ENCODE peak calls at places on chromosomes 16 and 17, in four cellular contexts. Y is thoracic aorta, U is right atrium auricular region, T is foreskin fibroblast. M is an unnamed sample.

GRCh38 chr16:62240722-62241121 is 204.5 kb upstream of the CDH8 start:
- DNase-seq in Y (no peak), U (no peak), T (no peak), M (no peak)

GRCh38 chr16:53465606-53466290 is 31.5 kb downstream of the RBL2 start:
- DNase-seq in Y (no peak), U (no peak), T (peak; percentile 67), M (no peak)

GRCh38 chr16:56226187-56226586 is 34.9 kb downstream of the GNAO1 start:
- DNase-seq in Y (no peak), U (peak; percentile 75), T (no peak), M (no peak)

GRCh38 chr17:33169580-33170285 is 123.4 kb downstream of the ASIC2 start:
- DNase-seq in Y (no peak), U (no peak), T (peak; percentile 50), M (no peak)

GRCh38 chr17:19316756-19317358 is 45.7 kb downstream of the B9D1 start:
- DNase-seq in Y (no peak), U (no peak), T (peak; percentile 20), M (no peak)

GRCh38 chr16:73254983-73255382 is 207.1 kb upstream of the ZFHX3 start:
- DNase-seq in Y (no peak), U (no peak), T (no peak), M (no peak)

GRCh38 chr16:30758988-30759461 is 2.8 kb downstream of the CFAP119 start:
- DNase-seq in Y (no peak), U (no peak), T (no peak), M (no peak)

GRCh38 chr16:49650603-49651002 is 205.3 kb downstream of the ZNF423 start:
- DNase-seq in Y (no peak), U (no peak), T (no peak), M (no peak)

GRCh38 chr17:77140878-77141767 is at the start of gene SEC14L1:
- DNase-seq in Y (no peak), U (peak; percentile 75), T (peak; percentile 68), M (peak; percentile 35)

GRCh38 chr16:17224350-17224749 is 246.4 kb downstream of the XYLT1 start:
- DNase-seq in Y (no peak), U (no peak), T (no peak), M (no peak)

GRCh38 chr16:27321013-27321960 is 7.5 kb downstream of the IL4R start:
- DNase-seq in Y (no peak), U (no peak), T (no peak), M (no peak)

GRCh38 chr16:34802396-34802795 is 1343.0 kb downstream of the TP53TG3F start:
- DNase-seq in Y (no peak), U (no peak), T (no peak), M (peak; percentile 0)

GRCh38 chr17:81520021-81520894 is 7.7 kb upstream of the ACTG1 start:
- DNase-seq in Y (no peak), U (no peak), T (no peak), M (no peak)

GRCh38 chr17:78131172-78132085 is 858 bp downstream of the TMC8 start:
- DNase-seq in Y (no peak), U (no peak), T (peak; percentile 32), M (peak; percentile 64)

GRCh38 chr17:44981221-44981968 is 13.3 kb upstream of the C1QL1 start:
- DNase-seq in Y (no peak), U (no peak), T (peak; percentile 76), M (no peak)

GRCh38 chr17:35183332-35183731 is 10.9 kb downstream of the SLC35G3 start:
- DNase-seq in Y (no peak), U (no peak), T (no peak), M (no peak)

GRCh38 chr16:68450741-68451140 is 2.4 kb upstream of the SMPD3 start:
- DNase-seq in Y (no peak), U (no peak), T (peak; percentile 12), M (no peak)

GRCh38 chr17:38568845-38569510 is 36.8 kb downstream of the SRCIN1 start:
- DNase-seq in Y (no peak), U (no peak), T (no peak), M (no peak)

GRCh38 chr17:50943575-50943933 is 77.4 kb upstream of the TOB1 start:
- DNase-seq in Y (no peak), U (no peak), T (no peak), M (no peak)

GRCh38 chr16:78882751-78883150 is 717.8 kb downstream of the MAF start:
- DNase-seq in Y (no peak), U (no peak), T (no peak), M (no peak)

GRCh38 chr17:50533720-50534148 is 1.2 kb downstream of the EPN3 start:
- DNase-seq in Y (no peak), U (no peak), T (peak; percentile 72), M (no peak)

GRCh38 chr17:77375917-77376651 is 235.3 kb downstream of the SEC14L1 start:
- DNase-seq in Y (no peak), U (no peak), T (peak; percentile 97), M (peak; percentile 67)

GRCh38 chr16:86317617-86318021 is 192.7 kb upstream of the FOXF1 start:
- DNase-seq in Y (no peak), U (no peak), T (no peak), M (no peak)

GRCh38 chr17:29914819-29915537 is 15.1 kb downstream of the SSH2 start:
- DNase-seq in Y (no peak), U (no peak), T (no peak), M (no peak)

GRCh38 chr16:3188925-3189825 is 1.2 kb downstream of the OR1F1 start:
- DNase-seq in Y (no peak), U (no peak), T (peak; percentile 74), M (peak; percentile 69)

GRCh38 chr16:50695017-50696000 is 1.9 kb downstream of the NOD2 start:
- DNase-seq in Y (no peak), U (no peak), T (no peak), M (no peak)

DNA sequence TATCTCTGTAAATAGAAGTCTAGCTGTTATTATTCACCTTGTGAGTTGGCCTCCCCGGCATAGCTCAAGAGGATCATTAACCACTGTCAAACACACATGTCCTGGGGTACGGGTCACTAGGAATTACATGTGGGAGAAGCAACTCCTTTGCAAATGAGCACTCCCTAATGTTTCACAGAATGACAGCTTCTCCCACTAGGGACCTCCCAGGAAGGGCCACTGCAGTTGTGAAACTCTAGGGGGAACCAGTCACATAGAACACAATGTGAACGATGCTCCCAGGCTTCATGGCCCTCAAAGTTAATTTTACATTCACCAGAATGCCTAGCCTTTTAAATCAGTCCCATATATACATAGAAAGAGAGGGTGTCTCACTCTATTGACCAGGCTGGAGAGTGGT is 12.4 kb upstream of the ZNF19 start:
- DNase-seq in Y (no peak), U (no peak), T (no peak), M (no peak)
- TF ChIP-seq CTCF in Y (no peak), U (no peak), T (no peak), M (peak; percentile 37)

GRCh38 chr17:66338937-66339336 is 36.5 kb downstream of the PRKCA start:
- DNase-seq in Y (no peak), U (no peak), T (no peak), M (no peak)
- TF ChIP-seq CTCF in Y (no peak), U (no peak), T (no peak), M (no peak)

GRCh38 chr16:88633684-88634140 is 4.7 kb upstream of the IL17C start:
- DNase-seq in Y (no peak), U (no peak), T (peak; percentile 45), M (peak; percentile 87)
- TF ChIP-seq CTCF in Y (no peak), U (peak; percentile 37), T (no peak), M (peak; percentile 56)

GRCh38 chr16:80319181-80319580 is 221.6 kb upstream of the DYNLRB2 start:
- DNase-seq in Y (no peak), U (no peak), T (peak; percentile 24), M (no peak)
- TF ChIP-seq CTCF in Y (no peak), U (no peak), T (no peak), M (no peak)

GRCh38 chr16:5235119-5235518 is 137.5 kb upstream of the EEF2KMT start:
- DNase-seq in Y (no peak), U (no peak), T (no peak), M (no peak)

GRCh38 chr16:5231246-5231759 is 133.7 kb upstream of the EEF2KMT start:
- DNase-seq in Y (no peak), U (no peak), T (no peak), M (no peak)

GRCh38 chr16:5234295-5235050 is 136.9 kb upstream of the EEF2KMT start:
- DNase-seq in Y (no peak), U (no peak), T (no peak), M (no peak)
- TF ChIP-seq CTCF in Y (no peak), U (no peak), T (no peak), M (no peak)

GRCh38 chr17:71461504-71462197 is 659.2 kb upstream of the SOX9 start:
- DNase-seq in Y (no peak), U (no peak), T (no peak), M (no peak)

GRCh38 chr17:71458322-71458721 is 662.5 kb upstream of the SOX9 start:
- DNase-seq in Y (no peak), U (no peak), T (no peak), M (no peak)

GRCh38 chr17:71464241-71464640 is 656.6 kb upstream of the SOX9 start:
- DNase-seq in Y (no peak), U (no peak), T (no peak), M (no peak)

GRCh38 chr17:71455219-71455618 is 665.6 kb upstream of the SOX9 start:
- DNase-seq in Y (no peak), U (no peak), T (no peak), M (no peak)

DNA sequence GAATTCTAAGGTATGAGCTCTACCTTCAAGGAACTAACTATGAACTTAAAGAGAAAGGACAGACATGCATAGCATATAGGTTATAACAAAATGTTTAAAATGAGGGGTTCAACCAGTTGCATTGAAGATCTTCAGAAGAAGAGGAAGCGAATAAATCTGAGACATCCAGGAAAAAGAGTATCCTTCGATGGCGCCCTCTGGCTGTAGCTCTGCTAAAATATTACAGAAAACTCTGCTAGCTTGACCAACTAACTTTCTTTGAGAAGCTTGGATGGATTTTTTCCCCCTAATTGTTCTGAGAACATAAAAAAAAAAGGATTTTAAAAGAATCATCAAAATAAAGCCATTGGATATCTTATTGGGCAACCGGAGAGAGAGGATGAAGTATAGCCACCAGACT is 659.9 kb upstream of the SOX9 start:
- DNase-seq in Y (no peak), U (no peak), T (peak; percentile 68), M (no peak)
- TF ChIP-seq CTCF in Y (no peak), U (peak; percentile 34), T (peak; percentile 50), M (no peak)

M was measured in GM13977.